ENCODE peak calls at places on chromosomes 2 and 18, in seven cellular contexts. Q, O, C, P, V, Z and H are unnamed samples.

GRCh38 chr18:48085781-48086487 is 155.5 kb upstream of the SMAD2 start:
- DNase-seq in Q (no peak), V (no peak), Z (no peak), C (peak; percentile 17), O (no peak), P (no peak), H (no peak)

GRCh38 chr2:88190808-88191721 is 20.9 kb downstream of the THNSL2 start:
- DNase-seq in C (peak; percentile 52), P (no peak), V (no peak), Q (peak; percentile 82), Z (no peak), O (peak; percentile 2), H (peak; percentile 55)

GRCh38 chr18:48824231-48824970 is 126.4 kb downstream of the SMAD7 start:
- DNase-seq in O (no peak), P (no peak), Q (no peak), V (no peak), Z (no peak), C (no peak), H (no peak)

GRCh38 chr2:6824962-6825361 is 40.7 kb downstream of the CMPK2 start:
- DNase-seq in O (peak; percentile 82), P (no peak), C (no peak), Z (no peak), Q (peak; percentile 32), V (no peak), H (no peak)

GRCh38 chr18:79477711-79478483 is 82.2 kb downstream of the NFATC1 start:
- DNase-seq in C (no peak), Z (no peak), P (peak; percentile 38), O (no peak), V (peak; percentile 32), Q (no peak), H (no peak)

GRCh38 chr2:22957441-22957840 is 427.5 kb upstream of the KLHL29 start:
- DNase-seq in V (no peak), O (no peak), C (no peak), Z (no peak), P (no peak), Q (no peak), H (no peak)

GRCh38 chr2:113685471-113685870 is 58.4 kb downstream of the RABL2A start:
- DNase-seq in O (peak; percentile 5), Q (no peak), C (peak; percentile 20), Z (no peak), P (no peak), V (no peak), H (no peak)

GRCh38 chr2:55087501-55087900 is 37.2 kb upstream of the RTN4 start:
- DNase-seq in Q (no peak), P (no peak), C (no peak), Z (no peak), O (no peak), V (no peak), H (no peak)

GRCh38 chr2:199309411-199309810 is 148.3 kb downstream of the SATB2 start:
- DNase-seq in Z (no peak), P (no peak), Q (no peak), O (no peak), C (no peak), V (no peak), H (no peak)

GRCh38 chr2:109447811-109448210 is 166.0 kb downstream of the SEPTIN10 start:
- DNase-seq in C (no peak), O (no peak), Q (no peak), V (no peak), P (no peak), Z (no peak), H (no peak)

GRCh38 chr18:25446972-25447371 is 95.0 kb upstream of the ZNF521 start:
- DNase-seq in V (no peak), P (no peak), C (no peak), O (no peak), Q (peak; percentile 25), Z (no peak), H (no peak)

GRCh38 chr18:73684651-73685050 is 463.0 kb downstream of the FBXO15 start:
- DNase-seq in C (peak; percentile 67), Q (no peak), Z (no peak), V (no peak), O (peak; percentile 51), P (no peak), H (no peak)

GRCh38 chr2:96509114-96509846 is 4.1 kb upstream of the NEURL3 start:
- DNase-seq in C (peak; percentile 93), Z (peak; percentile 43), V (peak; percentile 90), O (peak; percentile 61), Q (peak; percentile 91), P (peak; percentile 90), H (peak; percentile 91)

GRCh38 chr2:173715483-173715882 is 249.7 kb downstream of the SP3 start:
- DNase-seq in C (peak; percentile 73), Z (no peak), V (no peak), P (no peak), Q (no peak), O (peak; percentile 45), H (no peak)

GRCh38 chr2:44741507-44741906 is 200.0 kb upstream of the SIX3 start:
- DNase-seq in V (no peak), P (no peak), Z (no peak), C (no peak), Q (no peak), O (peak; percentile 25), H (no peak)

GRCh38 chr2:237350597-237350996 is 63.4 kb downstream of the COL6A3 start:
- DNase-seq in V (no peak), O (no peak), C (no peak), P (no peak), Z (no peak), Q (no peak), H (no peak)

GRCh38 chr2:169776483-169776802 is 22.2 kb upstream of the SSB start:
- DNase-seq in C (no peak), V (no peak), Q (no peak), P (no peak), O (peak; percentile 15), Z (no peak), H (no peak)

GRCh38 chr2:168751104-168751768 is 51.2 kb upstream of the NOSTRIN start:
- DNase-seq in O (no peak), C (no peak), Q (peak; percentile 60), P (no peak), Z (peak; percentile 14), V (no peak), H (no peak)

GRCh38 chr2:109699646-109700045 is 85.5 kb downstream of the SOWAHC start:
- DNase-seq in Z (no peak), P (no peak), Q (peak; percentile 78), V (no peak), C (no peak), O (peak; percentile 52), H (peak; percentile 68)

GRCh38 chr2:20448246-20449046 is 1.6 kb downstream of the RHOB start:
- DNase-seq in Q (peak; percentile 42), O (no peak), C (no peak), V (no peak), Z (no peak), P (peak; percentile 73), H (peak; percentile 41)

GRCh38 chr2:122883849-122884248 is 1128.4 kb downstream of the TSN start:
- DNase-seq in Q (no peak), P (no peak), C (no peak), Z (no peak), V (no peak), O (no peak), H (no peak)

DNA sequence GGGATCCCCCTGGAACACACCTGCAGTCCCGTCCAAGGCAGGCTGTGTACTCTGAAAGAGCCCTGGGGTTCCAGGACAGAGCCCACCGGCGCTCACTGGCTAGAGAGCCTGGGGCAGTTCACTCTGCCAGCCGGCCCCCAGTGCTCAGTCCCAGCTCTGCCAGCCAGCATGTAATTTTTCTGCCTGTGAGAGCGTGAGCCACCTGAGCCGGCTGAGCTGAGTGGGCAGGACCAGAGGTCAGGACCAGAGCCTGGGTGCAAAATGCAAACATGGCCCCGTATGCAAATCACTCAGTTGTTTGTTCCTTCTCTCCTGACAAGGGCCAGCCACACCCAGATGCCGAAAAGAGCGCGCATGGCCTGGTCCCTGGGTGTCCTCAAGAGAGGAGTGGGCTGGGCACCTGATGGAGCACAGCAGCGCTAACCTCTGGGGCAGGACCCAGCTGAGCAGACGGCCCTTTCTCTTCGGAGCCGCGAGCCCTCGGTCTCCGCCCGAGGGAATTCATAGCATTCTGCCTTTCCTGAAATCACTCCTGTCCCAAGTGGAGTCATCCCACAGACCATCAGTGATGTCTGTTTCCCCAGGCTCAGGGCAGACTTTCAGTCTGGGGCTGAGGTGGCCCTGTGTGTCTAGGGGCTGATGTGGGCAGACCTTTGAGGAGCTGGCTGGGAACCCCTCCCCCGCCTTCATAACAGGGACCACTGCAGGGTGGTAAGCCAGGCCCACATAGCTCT is 36.5 kb upstream of the PTMA start:
- DNase-seq in Q (no peak), O (no peak), V (peak; percentile 86), Z (no peak), P (no peak), C (no peak), H (no peak)
- H3K4me1 ChIP-seq in Q (peaks cover 16% of the 10 kb centered on the region), O (peaks cover 24% of the 10 kb centered on the region), V (peaks cover 58% of the 10 kb centered on the region), Z (peaks cover 5% of the 10 kb centered on the region), P (peaks cover 57% of the 10 kb centered on the region), C (peaks cover 15% of the 10 kb centered on the region), H (peaks cover 41% of the 10 kb centered on the region)

GRCh38 chr2:125730921-125731320 is 925.0 kb upstream of the GYPC start:
- DNase-seq in P (no peak), Q (no peak), O (no peak), Z (no peak), C (no peak), V (no peak), H (no peak)
- H3K4me1 ChIP-seq in P (no peaks in the 10 kb centered on the region), Q (no peaks in the 10 kb centered on the region), O (no peaks in the 10 kb centered on the region), Z (no peaks in the 10 kb centered on the region), C (no peaks in the 10 kb centered on the region), V (no peaks in the 10 kb centered on the region), H (no peaks in the 10 kb centered on the region)

GRCh38 chr2:240569998-240570530 is 1.8 kb downstream of the RNPEPL1 start:
- DNase-seq in Q (no peak), Z (no peak), C (no peak), O (no peak), V (peak; percentile 54), P (peak; percentile 48), H (no peak)
- H3K4me1 ChIP-seq in Q (no peaks in the 10 kb centered on the region), Z (peaks cover 52% of the 10 kb centered on the region), C (peaks cover 37% of the 10 kb centered on the region), O (peaks cover 24% of the 10 kb centered on the region), V (peaks cover 46% of the 10 kb centered on the region), P (peaks cover 67% of the 10 kb centered on the region), H (peaks cover 35% of the 10 kb centered on the region)

DNA sequence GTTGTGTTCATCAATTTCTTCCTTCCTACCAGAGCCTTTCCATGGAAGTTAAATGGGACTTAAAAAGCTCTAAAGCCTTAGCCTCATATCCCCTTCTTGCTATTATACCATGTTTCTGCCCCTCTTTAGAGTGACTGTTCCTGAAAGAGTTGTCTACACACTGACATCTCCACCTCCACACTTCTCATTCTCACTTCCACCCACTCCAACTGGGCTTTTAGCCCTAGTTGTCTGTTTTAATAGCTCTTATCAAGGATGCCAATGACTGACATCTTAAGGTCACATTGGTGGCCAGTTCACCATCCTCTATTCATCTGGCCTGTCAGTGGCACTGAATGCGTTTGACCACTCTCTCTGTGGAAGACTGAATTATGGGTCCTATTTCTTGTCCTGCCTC is 127.2 kb upstream of the SLC1A4 start:
- DNase-seq in C (no peak), Q (no peak), Z (no peak), V (no peak), P (peak; percentile 25), O (no peak), H (no peak)
- H3K4me1 ChIP-seq in C (peaks cover 51% of the 10 kb centered on the region), Q (peaks cover 20% of the 10 kb centered on the region), Z (peaks cover 23% of the 10 kb centered on the region), V (peaks cover 30% of the 10 kb centered on the region), P (peaks cover 77% of the 10 kb centered on the region), O (peaks cover 39% of the 10 kb centered on the region), H (peaks cover 39% of the 10 kb centered on the region)

GRCh38 chr18:29172151-29173015 is 995.5 kb upstream of the CDH2 start:
- DNase-seq in V (no peak), P (no peak), O (no peak), C (peak; percentile 20), Z (no peak), Q (no peak), H (no peak)
- H3K4me1 ChIP-seq in V (no peaks in the 10 kb centered on the region), P (no peaks in the 10 kb centered on the region), O (no peaks in the 10 kb centered on the region), C (peaks cover 10% of the 10 kb centered on the region), Z (no peaks in the 10 kb centered on the region), Q (no peaks in the 10 kb centered on the region), H (no peaks in the 10 kb centered on the region)

GRCh38 chr18:10078053-10078452 is 164.2 kb downstream of the VAPA start:
- DNase-seq in V (no peak), Z (no peak), O (no peak), Q (no peak), P (no peak), C (no peak), H (no peak)
- H3K4me1 ChIP-seq in V (no peaks in the 10 kb centered on the region), Z (no peaks in the 10 kb centered on the region), O (no peaks in the 10 kb centered on the region), Q (no peaks in the 10 kb centered on the region), P (peaks cover 11% of the 10 kb centered on the region), C (peaks cover 1% of the 10 kb centered on the region), H (no peaks in the 10 kb centered on the region)